ENCODE peak calls at places on chromosomes 12 and 14, in eight cellular contexts. One of them, this sample, is unnamed.

GRCh38 chr14:21041676-21042433 is at the start of gene RNASE7:
- DNase-seq in LoVo: no peak
- DNase-seq in left ventricle myocardium superior: no peak
- DNase-seq in MV-4-11: peak; percentile 38
- DNase-seq in right lobe of liver: peak; percentile 67
- DNase-seq in NAMALWA: no peak
- DNase-seq in HTR-8/SVneo: no peak
- DNase-seq in GM04504: peak; percentile 44
- DNase-seq in this sample: no peak

GRCh38 chr14:89502966-89503365 is 85.9 kb upstream of the FOXN3 start:
- DNase-seq in NAMALWA: no peak
- DNase-seq in GM04504: no peak
- DNase-seq in left ventricle myocardium superior: no peak
- DNase-seq in LoVo: no peak
- DNase-seq in right lobe of liver: no peak
- DNase-seq in MV-4-11: no peak
- DNase-seq in HTR-8/SVneo: no peak
- DNase-seq in this sample: no peak

GRCh38 chr14:99604766-99605298 is 825 bp upstream of the CCDC85C start:
- DNase-seq in GM04504: no peak
- DNase-seq in HTR-8/SVneo: peak; percentile 46
- DNase-seq in MV-4-11: no peak
- DNase-seq in NAMALWA: no peak
- DNase-seq in LoVo: peak; percentile 29
- DNase-seq in right lobe of liver: no peak
- DNase-seq in left ventricle myocardium superior: peak; percentile 64
- DNase-seq in this sample: peak; percentile 39

GRCh38 chr14:26606729-26607128 is 8.9 kb upstream of the NOVA1 start:
- DNase-seq in NAMALWA: no peak
- DNase-seq in MV-4-11: no peak
- DNase-seq in LoVo: no peak
- DNase-seq in left ventricle myocardium superior: no peak
- DNase-seq in GM04504: no peak
- DNase-seq in right lobe of liver: no peak
- DNase-seq in HTR-8/SVneo: no peak
- DNase-seq in this sample: no peak

GRCh38 chr12:132619301-132620112 is 931 bp downstream of the P2RX2 start:
- DNase-seq in NAMALWA: no peak
- DNase-seq in HTR-8/SVneo: no peak
- DNase-seq in MV-4-11: no peak
- DNase-seq in right lobe of liver: no peak
- DNase-seq in GM04504: no peak
- DNase-seq in left ventricle myocardium superior: peak; percentile 20
- DNase-seq in LoVo: no peak
- DNase-seq in this sample: no peak

GRCh38 chr12:51371295-51371953 is 19.8 kb downstream of the GALNT6 start:
- DNase-seq in LoVo: peak; percentile 79
- DNase-seq in right lobe of liver: peak; percentile 81
- DNase-seq in HTR-8/SVneo: peak; percentile 92
- DNase-seq in GM04504: peak; percentile 90
- DNase-seq in left ventricle myocardium superior: no peak
- DNase-seq in NAMALWA: no peak
- DNase-seq in MV-4-11: peak; percentile 39
- DNase-seq in this sample: peak; percentile 80

GRCh38 chr12:87136330-87136976 is 880.3 kb upstream of the MGAT4C start:
- DNase-seq in MV-4-11: peak; percentile 52
- DNase-seq in GM04504: no peak
- DNase-seq in left ventricle myocardium superior: no peak
- DNase-seq in NAMALWA: no peak
- DNase-seq in HTR-8/SVneo: peak; percentile 10
- DNase-seq in right lobe of liver: no peak
- DNase-seq in LoVo: no peak
- DNase-seq in this sample: no peak

GRCh38 chr14:102390486-102390885 is 27.7 kb downstream of the TECPR2 start:
- DNase-seq in NAMALWA: no peak
- DNase-seq in left ventricle myocardium superior: no peak
- DNase-seq in HTR-8/SVneo: no peak
- DNase-seq in GM04504: no peak
- DNase-seq in LoVo: no peak
- DNase-seq in MV-4-11: no peak
- DNase-seq in right lobe of liver: no peak
- DNase-seq in this sample: peak; percentile 28

GRCh38 chr12:124680863-124681778 is 113.7 kb upstream of the NCOR2 start:
- DNase-seq in LoVo: peak; percentile 80
- DNase-seq in MV-4-11: peak; percentile 99
- DNase-seq in HTR-8/SVneo: peak; percentile 71
- DNase-seq in left ventricle myocardium superior: peak; percentile 77
- DNase-seq in NAMALWA: no peak
- DNase-seq in right lobe of liver: peak; percentile 80
- DNase-seq in GM04504: peak; percentile 94
- DNase-seq in this sample: peak; percentile 76

GRCh38 chr12:100401660-100402059 is 44.8 kb downstream of the SLC17A8 start:
- DNase-seq in MV-4-11: no peak
- DNase-seq in left ventricle myocardium superior: no peak
- DNase-seq in GM04504: no peak
- DNase-seq in LoVo: peak; percentile 50
- DNase-seq in right lobe of liver: no peak
- DNase-seq in HTR-8/SVneo: peak; percentile 71
- DNase-seq in NAMALWA: no peak
- DNase-seq in this sample: peak; percentile 45

GRCh38 chr12:123983822-123984485 is 10.9 kb downstream of the ZNF664 start:
- DNase-seq in right lobe of liver: no peak
- DNase-seq in HTR-8/SVneo: peak; percentile 32
- DNase-seq in MV-4-11: peak; percentile 57
- DNase-seq in GM04504: no peak
- DNase-seq in left ventricle myocardium superior: peak; percentile 39
- DNase-seq in LoVo: peak; percentile 43
- DNase-seq in NAMALWA: peak; percentile 74
- DNase-seq in this sample: peak; percentile 46

GRCh38 chr14:53902307-53902706 is 54.3 kb downstream of the BMP4 start:
- DNase-seq in MV-4-11: no peak
- DNase-seq in GM04504: no peak
- DNase-seq in NAMALWA: no peak
- DNase-seq in HTR-8/SVneo: no peak
- DNase-seq in LoVo: peak; percentile 54
- DNase-seq in right lobe of liver: no peak
- DNase-seq in left ventricle myocardium superior: no peak
- DNase-seq in this sample: no peak

GRCh38 chr14:88798161-88798560 is 5.4 kb upstream of the EML5 start:
- DNase-seq in MV-4-11: no peak
- DNase-seq in GM04504: no peak
- DNase-seq in HTR-8/SVneo: no peak
- DNase-seq in LoVo: no peak
- DNase-seq in NAMALWA: no peak
- DNase-seq in left ventricle myocardium superior: no peak
- DNase-seq in right lobe of liver: no peak
- DNase-seq in this sample: no peak

GRCh38 chr12:120844768-120845449 is 59.2 kb downstream of the SPPL3 start:
- DNase-seq in GM04504: no peak
- DNase-seq in HTR-8/SVneo: no peak
- DNase-seq in right lobe of liver: no peak
- DNase-seq in MV-4-11: no peak
- DNase-seq in LoVo: no peak
- DNase-seq in left ventricle myocardium superior: no peak
- DNase-seq in NAMALWA: no peak
- DNase-seq in this sample: no peak

GRCh38 chr14:57389646-57390036 is 745 bp upstream of the NAA30 start:
- DNase-seq in right lobe of liver: no peak
- DNase-seq in NAMALWA: no peak
- DNase-seq in LoVo: no peak
- DNase-seq in MV-4-11: no peak
- DNase-seq in GM04504: no peak
- DNase-seq in left ventricle myocardium superior: no peak
- DNase-seq in HTR-8/SVneo: no peak
- DNase-seq in this sample: peak; percentile 8